ENCODE peak calls at places on chromosomes 12 and 14, in ten cellular contexts. V is nephron progenitor cell, W is thoracic aorta, X is GM06990, Q is GM12865, A is transverse colon, G is HCT116, M is A549, I is lower lobe of right lung, H is HFF-Myc. R is an unnamed sample.

GRCh38 chr12:53791735-53792326 is 40.1 kb upstream of the CISTR start:
- DNase-seq in V (peak), W (no peak), X (no peak), Q (peak), A (no peak), G (peak), M (peak), I (no peak), H (no peak), R (peak)

GRCh38 chr12:106901276-106901675 is 54.4 kb upstream of the TMEM263 start:
- DNase-seq in V (no peak), W (no peak), X (no peak), Q (no peak), A (no peak), G (no peak), M (no peak), I (no peak), H (no peak), R (no peak)

GRCh38 chr14:104940526-104941150 is 16.0 kb downstream of the PLD4 start:
- DNase-seq in V (no peak), W (no peak), X (no peak), Q (no peak), A (no peak), G (no peak), M (no peak), I (no peak), H (no peak), R (no peak)

GRCh38 chr12:101854747-101855146 is 22.6 kb upstream of the DRAM1 start:
- DNase-seq in V (no peak), W (no peak), X (peak), Q (peak), A (no peak), G (no peak), M (no peak), I (no peak), H (no peak), R (no peak)

GRCh38 chr12:64744422-64745258 is 14.6 kb downstream of the GNS start:
- DNase-seq in V (no peak), W (no peak), X (no peak), Q (no peak), A (no peak), G (no peak), M (peak), I (no peak), H (no peak), R (no peak)

GRCh38 chr12:111074965-111075364 is 154.6 kb upstream of the MYL2 start:
- DNase-seq in V (no peak), W (no peak), X (no peak), Q (no peak), A (no peak), G (no peak), M (no peak), I (no peak), H (no peak), R (no peak)

GRCh38 chr14:95023886-95024285 is 133.4 kb downstream of the DICER1 start:
- DNase-seq in V (no peak), W (no peak), X (no peak), Q (no peak), A (no peak), G (no peak), M (no peak), I (no peak), H (no peak), R (no peak)

GRCh38 chr14:104290756-104291122 is 152.4 kb downstream of the KIF26A start:
- DNase-seq in V (no peak), W (no peak), X (no peak), Q (no peak), A (peak), G (no peak), M (no peak), I (peak), H (no peak), R (peak)

GRCh38 chr14:71713061-71713850 is 219.0 kb upstream of the RGS6 start:
- DNase-seq in V (no peak), W (no peak), X (no peak), Q (no peak), A (no peak), G (no peak), M (no peak), I (no peak), H (no peak), R (no peak)

GRCh38 chr14:35855886-35856481 is 29.8 kb downstream of the BRMS1L start:
- DNase-seq in V (no peak), W (no peak), X (peak), Q (peak), A (no peak), G (no peak), M (no peak), I (no peak), H (no peak), R (no peak)

DNA sequence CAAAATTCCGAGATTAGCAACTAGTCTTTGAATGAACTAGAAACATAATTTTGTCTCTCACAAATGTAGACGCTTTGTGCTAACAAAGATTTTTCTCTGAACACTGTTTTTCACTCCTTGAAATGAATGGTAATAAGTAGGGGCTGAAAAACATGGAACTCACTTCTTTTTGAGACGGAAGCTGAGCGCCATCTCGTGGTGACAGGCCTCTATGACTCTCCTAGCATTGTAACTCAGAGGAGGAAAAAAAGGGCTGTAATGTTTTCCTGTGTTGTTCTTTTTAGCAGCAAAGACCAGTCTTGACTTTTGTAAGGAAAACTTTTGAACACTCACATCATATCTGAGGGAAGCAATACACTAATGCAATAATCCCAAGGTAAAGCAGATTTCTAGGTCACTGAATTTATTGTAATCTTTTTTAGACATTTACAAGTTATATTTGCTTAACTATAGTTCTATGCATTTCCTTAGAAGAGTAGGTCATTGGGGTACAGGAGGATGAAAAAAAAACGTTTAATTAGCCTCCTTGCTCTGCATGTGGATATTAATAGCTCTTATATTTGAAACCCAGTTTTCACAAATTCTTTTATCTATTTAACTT is 157.3 kb upstream of the FOXG1 start:
- DNase-seq in V (peak), W (no peak), X (no peak), Q (peak), A (peak), G (peak), M (peak), I (peak), H (peak), R (peak)
- TF ChIP-seq CTCF in V (peak), W (no peak), X (peak), Q (peak), A (peak), G (no peak), M (peak), I (peak), H (peak), R (peak)

GRCh38 chr12:21988619-21989018 is 47.4 kb upstream of the ABCC9 start:
- DNase-seq in V (no peak), W (no peak), X (no peak), Q (no peak), A (no peak), G (no peak), M (no peak), I (no peak), H (no peak), R (no peak)

GRCh38 chr12:21992823-21993222 is 51.6 kb upstream of the ABCC9 start:
- DNase-seq in V (no peak), W (no peak), X (no peak), Q (peak), A (peak), G (no peak), M (no peak), I (no peak), H (no peak), R (no peak)

GRCh38 chr12:21987786-21988185 is 46.6 kb upstream of the ABCC9 start:
- DNase-seq in V (peak), W (no peak), X (no peak), Q (no peak), A (no peak), G (no peak), M (no peak), I (no peak), H (no peak), R (no peak)

GRCh38 chr12:21991526-21991925 is 50.3 kb upstream of the ABCC9 start:
- DNase-seq in V (no peak), W (no peak), X (no peak), Q (no peak), A (no peak), G (no peak), M (no peak), I (no peak), H (no peak), R (no peak)

GRCh38 chr12:21989819-21990412 is 48.7 kb upstream of the ABCC9 start:
- DNase-seq in V (no peak), W (no peak), X (no peak), Q (peak), A (no peak), G (peak), M (peak), I (no peak), H (no peak), R (no peak)
- TF ChIP-seq CTCF in V (peak), W (peak), X (peak), Q (peak), A (peak), G (peak), M (peak), I (peak), H (peak), R (peak)

GRCh38 chr14:23569443-23570151 is 2.0 kb upstream of the AP1G2 start:
- DNase-seq in V (no peak), W (no peak), X (no peak), Q (peak), A (no peak), G (peak), M (peak), I (no peak), H (no peak), R (no peak)
- TF ChIP-seq CTCF in V (no peak), W (no peak), X (no peak), Q (no peak), A (no peak), G (no peak), M (no peak), I (no peak), H (no peak), R (peak)

GRCh38 chr14:88185843-88186242 is 137.2 kb downstream of the KCNK10 start:
- DNase-seq in V (no peak), W (no peak), X (no peak), Q (no peak), A (no peak), G (no peak), M (no peak), I (no peak), H (no peak), R (no peak)
- TF ChIP-seq CTCF in V (no peak), W (no peak), X (no peak), Q (no peak), A (no peak), G (no peak), M (no peak), I (no peak), H (no peak), R (no peak)

GRCh38 chr14:96056509-96057422 is 17.6 kb downstream of the C14orf132 start:
- DNase-seq in V (no peak), W (no peak), X (no peak), Q (no peak), A (no peak), G (no peak), M (no peak), I (no peak), H (no peak), R (no peak)
- TF ChIP-seq CTCF in V (no peak), W (no peak), X (peak), Q (peak), A (no peak), G (peak), M (peak), I (no peak), H (no peak), R (peak)

R was measured in Caco-2.